ENCODE peak calls at places on chromosomes 12 and 14, in four cellular contexts. S is transverse colon, R is A549, Z is spleen. Y is an unnamed sample.

GRCh38 chr12:89101440-89101839 is 250.9 kb downstream of the DUSP6 start:
- DNase-seq in S (no peak), R (no peak), Z (no peak), Y (no peak)

GRCh38 chr12:112602150-112602549 is 183.4 kb downstream of the PTPN11 start:
- DNase-seq in S (no peak), R (no peak), Z (no peak), Y (peak)

GRCh38 chr14:52000631-52001030 is 11.3 kb downstream of the RTRAF start:
- DNase-seq in S (no peak), R (no peak), Z (no peak), Y (no peak)

GRCh38 chr12:694734-695503 is 31.7 kb upstream of the NINJ2 start:
- DNase-seq in S (no peak), R (no peak), Z (no peak), Y (no peak)

GRCh38 chr14:80607430-80608200 is 333.9 kb downstream of the CEP128 start:
- DNase-seq in S (no peak), R (no peak), Z (no peak), Y (no peak)

GRCh38 chr12:47393403-47393790 is 312.4 kb downstream of the RPAP3 start:
- DNase-seq in S (no peak), R (no peak), Z (no peak), Y (no peak)

GRCh38 chr12:51827925-51828818 is 20.3 kb downstream of the FIGNL2 start:
- DNase-seq in S (peak), R (no peak), Z (no peak), Y (no peak)

GRCh38 chr14:82710257-82710841 is 1176.7 kb upstream of the SEL1L start:
- DNase-seq in S (peak), R (peak), Z (no peak), Y (peak)

GRCh38 chr12:43294881-43295280 is 257.1 kb downstream of the ADAMTS20 start:
- DNase-seq in S (no peak), R (no peak), Z (no peak), Y (no peak)

GRCh38 chr14:80615831-80616230 is 325.7 kb downstream of the CEP128 start:
- DNase-seq in S (no peak), R (no peak), Z (no peak), Y (no peak)

GRCh38 chr12:54759751-54760150 is 94.6 kb upstream of the MUCL1 start:
- DNase-seq in S (no peak), R (no peak), Z (no peak), Y (no peak)

GRCh38 chr12:103546959-103547358 is 40.1 kb upstream of the STAB2 start:
- DNase-seq in S (no peak), R (no peak), Z (no peak), Y (no peak)

GRCh38 chr12:32605326-32606095 is 73.6 kb upstream of the DNM1L start:
- DNase-seq in S (no peak), R (no peak), Z (no peak), Y (no peak)

GRCh38 chr14:54220697-54221431 is 175.9 kb upstream of the CDKN3 start:
- DNase-seq in S (no peak), R (no peak), Z (no peak), Y (no peak)

GRCh38 chr12:13376627-13377373 is 180.3 kb downstream of the EMP1 start:
- DNase-seq in S (peak), R (no peak), Z (no peak), Y (no peak)

GRCh38 chr12:5442251-5443006 is 10.5 kb downstream of the NTF3 start:
- DNase-seq in S (no peak), R (peak), Z (no peak), Y (no peak)

GRCh38 chr12:57744194-57744776 is 554 bp upstream of the TSPAN31 start:
- DNase-seq in S (peak), R (peak), Z (peak), Y (peak)

GRCh38 chr12:121038861-121039654 is at the start of gene OASL:
- DNase-seq in S (peak), R (peak), Z (peak), Y (no peak)

GRCh38 chr14:99562848-99563748 is 40.9 kb downstream of the CCDC85C start:
- DNase-seq in S (peak), R (peak), Z (no peak), Y (no peak)

GRCh38 chr12:11862794-11863193 is 207.9 kb upstream of the BCL2L14 start:
- DNase-seq in S (no peak), R (no peak), Z (no peak), Y (no peak)

GRCh38 chr12:131124487-131125280 is 171.0 kb downstream of the ADGRD1 start:
- DNase-seq in S (no peak), R (no peak), Z (no peak), Y (peak)

GRCh38 chr12:110543252-110543959 is 39.7 kb downstream of the PPTC7 start:
- DNase-seq in S (peak), R (no peak), Z (no peak), Y (peak)

GRCh38 chr12:6363330-6364036 is 11.9 kb downstream of the SCNN1A start:
- DNase-seq in S (peak), R (peak), Z (peak), Y (peak)

GRCh38 chr14:29601559-29602109 is 326.0 kb downstream of the PRKD1 start:
- DNase-seq in S (no peak), R (no peak), Z (no peak), Y (no peak)

GRCh38 chr14:51444381-51445000 is 204.4 kb downstream of the TMX1 start:
- DNase-seq in S (no peak), R (no peak), Z (no peak), Y (no peak)

GRCh38 chr12:106369624-106370346 is 12.2 kb downstream of the POLR3B start:
- DNase-seq in S (no peak), R (no peak), Z (no peak), Y (no peak)

GRCh38 chr14:60266021-60266937 is 17.3 kb downstream of the PPM1A start:
- DNase-seq in S (no peak), R (peak), Z (no peak), Y (no peak)

GRCh38 chr12:113899042-113899843 is 66.9 kb downstream of the RBM19 start:
- DNase-seq in S (no peak), R (no peak), Z (no peak), Y (no peak)

GRCh38 chr12:47903151-47903611 is 1.6 kb downstream of the VDR start:
- DNase-seq in S (peak), R (no peak), Z (no peak), Y (peak)

GRCh38 chr14:81453166-81453766 is 53.1 kb upstream of the STON2 start:
- DNase-seq in S (peak), R (peak), Z (no peak), Y (no peak)

GRCh38 chr12:132273992-132274334 is 55.4 kb downstream of the GALNT9 start:
- DNase-seq in S (no peak), R (no peak), Z (no peak), Y (no peak)

GRCh38 chr12:127550271-127550670 is 716.7 kb upstream of the TMEM132C start:
- DNase-seq in S (no peak), R (no peak), Z (no peak), Y (no peak)

GRCh38 chr12:92509156-92509758 is 193.5 kb upstream of the PLEKHG7 start:
- DNase-seq in S (no peak), R (no peak), Z (no peak), Y (no peak)

GRCh38 chr14:54681819-54682261 is 114.9 kb downstream of the SAMD4A start:
- DNase-seq in S (no peak), R (no peak), Z (no peak), Y (no peak)

DNA sequence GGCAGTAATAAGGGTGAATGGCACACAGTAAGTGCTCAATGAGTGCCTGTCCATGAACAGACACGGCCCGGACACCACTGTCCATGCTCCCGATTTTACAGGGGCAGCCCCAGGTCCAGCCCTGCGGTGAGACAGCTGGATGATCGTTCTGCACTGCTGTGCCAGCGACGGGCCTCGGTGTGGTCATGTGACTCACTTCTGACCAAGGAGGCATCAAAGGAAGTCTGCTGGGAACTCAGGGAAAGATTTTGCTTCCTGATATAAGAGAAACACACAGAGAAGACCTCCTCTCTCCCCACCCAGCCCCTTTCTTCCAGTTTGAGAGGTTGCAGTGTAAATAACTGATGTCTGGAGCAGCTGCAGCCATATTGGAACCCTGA is 126.6 kb downstream of the SCARB1 start:
- DNase-seq in S (no peak), R (no peak), Z (no peak), Y (no peak)
- TF ChIP-seq POLR2A in S (no peak), R (no peak), Z (no peak), Y (no peak)

GRCh38 chr14:58244556-58245387 is at the start of gene PSMA3:
- DNase-seq in S (peak), R (peak), Z (peak), Y (peak)
- TF ChIP-seq CTCF in S (no peak), R (no peak), Z (no peak), Y (no peak)

DNA sequence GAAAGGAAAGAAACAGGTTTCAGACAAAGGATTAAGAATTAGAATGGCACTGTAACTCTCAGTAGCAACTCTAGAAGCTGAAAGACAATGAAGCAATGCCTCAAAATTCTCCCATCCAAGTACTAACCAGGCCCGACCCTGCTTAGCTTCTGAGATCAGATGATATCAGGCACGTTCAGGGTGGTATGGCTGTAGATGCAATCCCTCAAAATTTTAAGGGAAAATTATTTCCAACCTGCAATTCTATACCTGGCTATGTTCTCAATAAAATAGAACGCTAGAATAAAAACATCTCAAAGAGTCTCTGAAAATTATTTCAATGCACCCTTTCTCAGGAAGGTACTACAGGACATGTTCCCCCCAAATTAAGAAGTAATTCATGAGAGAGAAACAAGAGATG is 19.5 kb downstream of the NOXRED1 start:
- DNase-seq in S (no peak), R (no peak), Z (no peak), Y (no peak)
- TF ChIP-seq POLR2A in S (no peak), R (no peak), Z (no peak), Y (no peak)

GRCh38 chr14:68672609-68673285 is 120.1 kb downstream of the ZFP36L1 start:
- DNase-seq in S (no peak), R (no peak), Z (no peak), Y (no peak)
- TF ChIP-seq CTCF in S (no peak), R (no peak), Z (no peak), Y (no peak)

GRCh38 chr12:22396253-22396652 is 61.7 kb upstream of the ST8SIA1 start:
- DNase-seq in S (no peak), R (no peak), Z (no peak), Y (no peak)
- TF ChIP-seq POLR2A in S (no peak), R (no peak), Z (no peak), Y (no peak)

GRCh38 chr14:100577321-100577985 is 9.8 kb downstream of the BEGAIN start:
- DNase-seq in S (no peak), R (no peak), Z (peak), Y (peak)
- TF ChIP-seq CTCF in S (no peak), R (no peak), Z (no peak), Y (no peak)

DNA sequence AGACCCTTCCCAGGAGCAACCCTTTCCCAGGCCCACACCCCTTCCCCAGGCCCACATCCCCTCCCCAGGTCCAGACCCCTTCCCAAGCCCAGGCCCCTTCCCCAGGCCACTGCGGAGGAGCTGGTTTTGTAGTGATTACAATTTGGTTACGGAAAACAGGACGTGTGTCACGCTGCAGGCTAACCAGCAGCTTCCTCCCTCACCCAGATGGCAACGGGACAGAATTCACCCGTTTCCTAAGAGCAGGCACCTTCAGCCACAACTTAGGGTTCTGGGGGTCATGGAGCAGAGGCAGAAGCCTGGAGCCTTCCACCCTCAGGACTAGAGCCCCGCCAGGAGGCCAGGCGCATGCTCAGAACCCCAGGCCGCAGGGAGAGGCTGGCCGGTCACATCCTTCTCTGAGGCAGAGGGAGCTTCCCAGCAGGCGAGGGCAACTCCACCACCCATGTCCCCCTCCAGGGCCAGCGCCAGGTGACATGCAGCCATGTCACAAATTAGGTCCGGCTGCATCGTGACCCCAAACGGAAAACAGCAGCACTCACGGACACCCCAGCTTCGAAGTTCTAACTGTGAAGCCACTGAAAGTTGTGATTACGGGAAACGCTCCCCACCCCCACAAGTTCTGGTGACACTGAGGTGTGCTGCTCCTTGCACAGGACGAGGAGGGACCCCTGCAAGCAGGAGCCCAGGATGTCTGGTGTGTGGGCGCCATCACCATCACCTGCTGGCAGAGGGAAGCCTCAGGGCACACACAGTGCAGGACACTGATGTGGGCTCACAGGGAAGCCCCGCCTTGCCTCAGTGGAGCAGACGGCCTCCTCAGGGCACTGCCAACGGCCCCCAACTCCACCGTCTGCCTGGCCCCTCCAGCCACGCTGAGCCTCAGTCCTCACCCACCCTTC is 7.7 kb downstream of the BRF1 start:
- DNase-seq in S (no peak), R (no peak), Z (no peak), Y (no peak)
- TF ChIP-seq POLR2A in S (no peak), R (no peak), Z (no peak), Y (no peak)

DNA sequence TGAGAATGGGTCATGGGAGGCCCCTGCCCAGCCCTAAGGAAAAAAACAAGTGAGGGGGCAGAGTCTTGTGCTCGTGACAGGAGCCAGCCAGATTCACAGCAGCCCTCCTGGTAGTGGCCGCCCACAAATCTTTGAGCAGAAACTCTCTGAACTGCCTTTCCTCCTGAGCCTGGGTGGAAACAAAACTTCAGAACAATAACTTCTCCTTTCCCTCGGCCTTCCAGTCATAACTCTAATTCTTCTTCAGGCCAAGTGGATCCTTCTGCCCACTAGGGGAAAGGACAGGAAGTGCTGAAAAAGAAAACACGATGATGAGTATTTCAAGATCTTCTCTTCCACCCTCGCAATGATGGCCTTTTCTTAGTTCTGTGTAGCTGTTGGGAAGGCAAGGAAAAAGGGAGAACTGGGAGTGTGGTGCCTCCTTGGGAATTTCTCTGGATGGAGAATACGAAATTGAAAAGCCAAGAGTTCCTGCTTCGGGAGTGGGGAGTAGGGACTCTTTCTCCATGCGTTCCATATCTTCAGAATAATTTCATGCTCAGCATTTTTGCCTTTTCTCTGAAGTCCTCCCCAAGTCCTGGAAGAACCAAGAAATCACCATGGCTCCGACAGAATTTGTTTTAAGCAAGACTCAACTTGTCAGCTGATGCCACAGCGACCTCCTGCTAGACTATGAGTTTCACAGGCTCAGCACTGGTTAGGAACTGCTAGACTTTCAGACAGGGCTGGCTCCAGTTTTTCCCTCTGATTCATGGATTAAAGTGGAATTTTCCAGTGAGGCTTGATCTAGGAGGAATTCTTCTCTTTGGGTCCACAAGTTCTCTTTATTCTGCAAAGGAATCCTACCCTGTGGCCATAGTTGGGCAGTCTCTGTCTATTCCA is 188.9 kb downstream of the CAND1 start:
- DNase-seq in S (no peak), R (no peak), Z (no peak), Y (no peak)
- TF ChIP-seq CTCF in S (peak), R (no peak), Z (no peak), Y (no peak)

Y was measured in lower leg skin.